ENCODE peak calls at places on chromosomes 1 and 21, in five cellular contexts. E, R, O, U and J are unnamed samples.

GRCh38 chr1:7771673-7772299 is 690 bp downstream of the VAMP3 start:
- DNase-seq in R (peak; percentile 41), O (peak; percentile 17), E (no peak), U (peak; percentile 18), J (no peak)

GRCh38 chr21:35178812-35179211 is 129.7 kb upstream of the RUNX1 start:
- DNase-seq in O (no peak), E (peak; percentile 79), U (peak; percentile 73), R (peak; percentile 7), J (no peak)

GRCh38 chr1:9593492-9594465 is 5.1 kb downstream of the TMEM201 start:
- DNase-seq in E (peak; percentile 69), O (peak; percentile 66), U (peak; percentile 42), R (peak; percentile 63), J (no peak)

GRCh38 chr1:74726063-74726462 is 6.8 kb downstream of the CRYZ start:
- DNase-seq in U (no peak), R (no peak), E (no peak), O (no peak), J (no peak)

GRCh38 chr1:220084460-220084859 is 5.1 kb downstream of the BPNT1 start:
- DNase-seq in O (no peak), U (no peak), R (no peak), E (no peak), J (no peak)

GRCh38 chr1:31790641-31791091 is 25.2 kb downstream of the SPOCD1 start:
- DNase-seq in U (no peak), O (no peak), R (no peak), E (no peak), J (no peak)

GRCh38 chr1:190633488-190633887 is 155.8 kb upstream of the BRINP3 start:
- DNase-seq in R (no peak), U (no peak), O (no peak), E (peak; percentile 1), J (no peak)

GRCh38 chr1:113763651-113764050 is 4.4 kb upstream of the PHTF1 start:
- DNase-seq in R (no peak), E (no peak), U (no peak), O (no peak), J (no peak)

GRCh38 chr1:95169544-95169943 is 52.4 kb downstream of the TLCD4 start:
- DNase-seq in E (no peak), R (peak; percentile 6), O (no peak), U (peak; percentile 13), J (no peak)

GRCh38 chr1:201385299-201385891 is 7.9 kb upstream of the TNNT2 start:
- DNase-seq in R (peak; percentile 36), U (peak; percentile 58), O (peak; percentile 90), E (peak; percentile 19), J (peak; percentile 16)

GRCh38 chr1:193589597-193590040 is 403.2 kb upstream of the B3GALT2 start:
- DNase-seq in R (no peak), U (peak; percentile 17), O (no peak), E (peak; percentile 62), J (no peak)

GRCh38 chr1:119968068-119968492 is 71.8 kb upstream of the ADAM30 start:
- DNase-seq in R (peak; percentile 84), E (peak; percentile 52), U (peak; percentile 71), O (peak; percentile 48), J (peak; percentile 63)

GRCh38 chr1:59150537-59151386 is 146.1 kb upstream of the FGGY start:
- DNase-seq in E (peak; percentile 100), R (peak; percentile 49), U (peak; percentile 99), O (no peak), J (no peak)

GRCh38 chr1:59771361-59771760 is 43.4 kb upstream of the HOOK1 start:
- DNase-seq in U (no peak), O (no peak), E (no peak), R (no peak), J (no peak)

GRCh38 chr1:97392701-97393100 is 528.1 kb downstream of the DPYD start:
- DNase-seq in E (no peak), R (no peak), U (no peak), O (no peak), J (no peak)

GRCh38 chr1:67041836-67042503 is 12.0 kb downstream of the SLC35D1 start:
- DNase-seq in E (peak; percentile 79), U (peak; percentile 83), O (no peak), R (no peak), J (no peak)

GRCh38 chr21:41958886-41959563 is 5.2 kb upstream of the C2CD2 start:
- DNase-seq in U (peak; percentile 12), R (no peak), O (no peak), E (no peak), J (no peak)

GRCh38 chr21:31580866-31581276 is 78.6 kb upstream of the SOD1 start:
- DNase-seq in R (peak; percentile 76), E (peak; percentile 61), O (peak; percentile 47), U (peak; percentile 70), J (peak; percentile 66)

GRCh38 chr1:156246241-156246761 is 1.6 kb downstream of the PAQR6 start:
- DNase-seq in E (no peak), R (no peak), U (no peak), O (no peak), J (no peak)

GRCh38 chr1:164250365-164250764 is 308.6 kb upstream of the PBX1 start:
- DNase-seq in U (no peak), E (no peak), O (no peak), R (no peak), J (no peak)

GRCh38 chr21:44460441-44460755 is 5.1 kb downstream of the LRRC3 start:
- DNase-seq in U (no peak), O (no peak), E (no peak), R (no peak), J (no peak)

GRCh38 chr1:99737016-99737415 is 29.4 kb downstream of the FRRS1 start:
- DNase-seq in U (peak; percentile 77), R (peak; percentile 11), O (peak; percentile 20), E (peak; percentile 77), J (no peak)

GRCh38 chr1:156592910-156593732 is 1.5 kb downstream of the NAXE start:
- DNase-seq in O (no peak), E (no peak), R (peak; percentile 27), U (peak; percentile 24), J (no peak)

GRCh38 chr1:201149400-201149799 is 4.9 kb downstream of the TMEM9 start:
- DNase-seq in R (peak; percentile 41), O (peak; percentile 82), E (peak; percentile 44), U (peak; percentile 57), J (no peak)

GRCh38 chr1:185319152-185319501 is 2.1 kb upstream of the IVNS1ABP start:
- DNase-seq in E (no peak), O (no peak), R (no peak), U (no peak), J (no peak)

GRCh38 chr1:8122477-8123407 is 96.6 kb upstream of the ERRFI1 start:
- DNase-seq in R (no peak), E (peak; percentile 85), U (no peak), O (no peak), J (no peak)

GRCh38 chr1:153339802-153340201 is 8.8 kb downstream of the PGLYRP4 start:
- DNase-seq in O (no peak), E (no peak), U (no peak), R (peak; percentile 63), J (no peak)

GRCh38 chr1:218390625-218391024 is 45.5 kb downstream of the TGFB2 start:
- DNase-seq in E (no peak), R (no peak), O (no peak), U (no peak), J (no peak)

GRCh38 chr21:14874379-14874778 is 190.4 kb downstream of the NRIP1 start:
- DNase-seq in O (no peak), R (no peak), E (no peak), U (no peak), J (no peak)

GRCh38 chr1:27428316-27429028 is 36.0 kb downstream of the GPR3 start:
- DNase-seq in U (no peak), O (no peak), E (no peak), R (no peak), J (no peak)

GRCh38 chr1:236151739-236152424 is 9.5 kb downstream of the GPR137B start:
- DNase-seq in R (no peak), O (no peak), E (no peak), U (no peak), J (no peak)

GRCh38 chr1:2259668-2260392 is 31.7 kb downstream of the SKI start:
- DNase-seq in R (no peak), U (peak; percentile 73), O (no peak), E (no peak), J (no peak)

GRCh38 chr1:1620433-1621139 is 5.3 kb downstream of the MIB2 start:
- DNase-seq in E (no peak), U (no peak), R (no peak), O (no peak), J (no peak)

GRCh38 chr1:27099904-27100796 is 54.8 kb downstream of the SLC9A1 start:
- DNase-seq in E (no peak), O (no peak), U (peak; percentile 91), R (no peak), J (no peak)